ENCODE peak calls at places on chromosome 16, in six cellular contexts. One of them, this sample, is unnamed.

GRCh38 chr16:85475233-85475632 is 137.9 kb upstream of the GSE1 start:
- DNase-seq in lower leg skin: no peak
- DNase-seq in mesothelial cell of epicardium: no peak
- DNase-seq in AG09309: no peak
- DNase-seq in left ventricle myocardium inferior: no peak
- DNase-seq in SK-N-SH: peak
- DNase-seq in this sample: no peak

GRCh38 chr16:69105501-69106361 is at the start of gene HAS3:
- DNase-seq in lower leg skin: no peak
- DNase-seq in mesothelial cell of epicardium: peak
- DNase-seq in SK-N-SH: peak
- DNase-seq in left ventricle myocardium inferior: peak
- DNase-seq in AG09309: peak
- DNase-seq in this sample: no peak

GRCh38 chr16:78684040-78684611 is 584.7 kb downstream of the WWOX start:
- DNase-seq in left ventricle myocardium inferior: peak
- DNase-seq in lower leg skin: peak
- DNase-seq in SK-N-SH: no peak
- DNase-seq in AG09309: no peak
- DNase-seq in mesothelial cell of epicardium: no peak
- DNase-seq in this sample: no peak

GRCh38 chr16:49465661-49466528 is 92.3 kb downstream of the C16orf78 start:
- DNase-seq in left ventricle myocardium inferior: no peak
- DNase-seq in lower leg skin: peak
- DNase-seq in AG09309: no peak
- DNase-seq in SK-N-SH: no peak
- DNase-seq in mesothelial cell of epicardium: no peak
- DNase-seq in this sample: peak

GRCh38 chr16:11609474-11610120 is 22.9 kb upstream of the LITAF start:
- DNase-seq in left ventricle myocardium inferior: no peak
- DNase-seq in lower leg skin: no peak
- DNase-seq in mesothelial cell of epicardium: no peak
- DNase-seq in SK-N-SH: no peak
- DNase-seq in AG09309: no peak
- DNase-seq in this sample: no peak

GRCh38 chr16:13036600-13036999 is 135.2 kb downstream of the SHISA9 start:
- DNase-seq in mesothelial cell of epicardium: peak
- DNase-seq in left ventricle myocardium inferior: peak
- DNase-seq in lower leg skin: no peak
- DNase-seq in AG09309: no peak
- DNase-seq in SK-N-SH: no peak
- DNase-seq in this sample: no peak

GRCh38 chr16:47073223-47074155 is 70.3 kb downstream of the NETO2 start:
- DNase-seq in left ventricle myocardium inferior: no peak
- DNase-seq in lower leg skin: no peak
- DNase-seq in SK-N-SH: no peak
- DNase-seq in AG09309: no peak
- DNase-seq in mesothelial cell of epicardium: no peak
- DNase-seq in this sample: no peak

GRCh38 chr16:31507929-31508705 is at the start of gene RUSF1:
- DNase-seq in AG09309: peak
- DNase-seq in left ventricle myocardium inferior: peak
- DNase-seq in lower leg skin: peak
- DNase-seq in SK-N-SH: peak
- DNase-seq in mesothelial cell of epicardium: peak
- DNase-seq in this sample: peak

GRCh38 chr16:20899503-20900298 is 457 bp downstream of the DCUN1D3 start:
- DNase-seq in lower leg skin: peak
- DNase-seq in left ventricle myocardium inferior: peak
- DNase-seq in SK-N-SH: peak
- DNase-seq in mesothelial cell of epicardium: no peak
- DNase-seq in AG09309: no peak
- DNase-seq in this sample: peak

GRCh38 chr16:69064164-69064563 is 41.3 kb upstream of the HAS3 start:
- DNase-seq in AG09309: no peak
- DNase-seq in mesothelial cell of epicardium: no peak
- DNase-seq in lower leg skin: no peak
- DNase-seq in SK-N-SH: no peak
- DNase-seq in left ventricle myocardium inferior: no peak
- DNase-seq in this sample: no peak

GRCh38 chr16:57091990-57092785 is at the start of gene CPNE2:
- DNase-seq in AG09309: no peak
- DNase-seq in lower leg skin: peak
- DNase-seq in mesothelial cell of epicardium: peak
- DNase-seq in SK-N-SH: peak
- DNase-seq in left ventricle myocardium inferior: peak
- DNase-seq in this sample: no peak

GRCh38 chr16:67504190-67505021 is 21.1 kb upstream of the AGRP start:
- DNase-seq in mesothelial cell of epicardium: no peak
- DNase-seq in SK-N-SH: no peak
- DNase-seq in lower leg skin: peak
- DNase-seq in left ventricle myocardium inferior: peak
- DNase-seq in AG09309: no peak
- DNase-seq in this sample: peak

GRCh38 chr16:75385507-75386152 is 47.7 kb downstream of the CFDP1 start:
- DNase-seq in lower leg skin: no peak
- DNase-seq in AG09309: peak
- DNase-seq in mesothelial cell of epicardium: no peak
- DNase-seq in SK-N-SH: peak
- DNase-seq in left ventricle myocardium inferior: no peak
- DNase-seq in this sample: no peak

GRCh38 chr16:67431077-67431804 is at the start of gene HSD11B2:
- DNase-seq in SK-N-SH: peak
- DNase-seq in mesothelial cell of epicardium: no peak
- DNase-seq in AG09309: no peak
- DNase-seq in lower leg skin: peak
- DNase-seq in left ventricle myocardium inferior: peak
- DNase-seq in this sample: no peak

GRCh38 chr16:75580-76501 is 2.2 kb upstream of the MPG start:
- DNase-seq in lower leg skin: peak
- DNase-seq in left ventricle myocardium inferior: peak
- DNase-seq in mesothelial cell of epicardium: no peak
- DNase-seq in AG09309: peak
- DNase-seq in SK-N-SH: peak
- DNase-seq in this sample: no peak

GRCh38 chr16:49336581-49336980 is 37.0 kb upstream of the C16orf78 start:
- DNase-seq in SK-N-SH: no peak
- DNase-seq in AG09309: no peak
- DNase-seq in mesothelial cell of epicardium: no peak
- DNase-seq in left ventricle myocardium inferior: no peak
- DNase-seq in lower leg skin: peak
- DNase-seq in this sample: no peak

GRCh38 chr16:72404299-72404698 is 232.3 kb upstream of the PMFBP1 start:
- DNase-seq in mesothelial cell of epicardium: no peak
- DNase-seq in left ventricle myocardium inferior: no peak
- DNase-seq in SK-N-SH: no peak
- DNase-seq in AG09309: no peak
- DNase-seq in lower leg skin: no peak
- DNase-seq in this sample: no peak

GRCh38 chr16:67378642-67379041 is 14.7 kb downstream of the TPPP3 start:
- DNase-seq in mesothelial cell of epicardium: no peak
- DNase-seq in lower leg skin: no peak
- DNase-seq in SK-N-SH: no peak
- DNase-seq in AG09309: no peak
- DNase-seq in left ventricle myocardium inferior: no peak
- DNase-seq in this sample: no peak

GRCh38 chr16:29963021-29963743 is 1.3 kb downstream of the TMEM219 start:
- DNase-seq in mesothelial cell of epicardium: no peak
- DNase-seq in AG09309: no peak
- DNase-seq in lower leg skin: peak
- DNase-seq in left ventricle myocardium inferior: no peak
- DNase-seq in SK-N-SH: no peak
- DNase-seq in this sample: no peak

GRCh38 chr16:65121870-65122723 is at the start of gene CDH11:
- DNase-seq in SK-N-SH: peak
- DNase-seq in left ventricle myocardium inferior: peak
- DNase-seq in AG09309: peak
- DNase-seq in lower leg skin: peak
- DNase-seq in mesothelial cell of epicardium: peak
- DNase-seq in this sample: no peak
- TF ChIP-seq CTCF in SK-N-SH: peak
- TF ChIP-seq CTCF in left ventricle myocardium inferior: peak
- TF ChIP-seq CTCF in AG09309: peak
- TF ChIP-seq CTCF in lower leg skin: no peak
- TF ChIP-seq CTCF in mesothelial cell of epicardium: peak
- TF ChIP-seq CTCF in this sample: no peak

GRCh38 chr16:28063047-28063521 is 430 bp downstream of the GSG1L start:
- DNase-seq in mesothelial cell of epicardium: no peak
- DNase-seq in AG09309: no peak
- DNase-seq in left ventricle myocardium inferior: no peak
- DNase-seq in SK-N-SH: peak
- DNase-seq in lower leg skin: no peak
- DNase-seq in this sample: no peak

GRCh38 chr16:28064150-28064549 is 636 bp upstream of the GSG1L start:
- DNase-seq in SK-N-SH: no peak
- DNase-seq in mesothelial cell of epicardium: no peak
- DNase-seq in AG09309: no peak
- DNase-seq in lower leg skin: no peak
- DNase-seq in left ventricle myocardium inferior: no peak
- DNase-seq in this sample: no peak

GRCh38 chr16:28062261-28063046 is 1.1 kb downstream of the GSG1L start:
- DNase-seq in AG09309: no peak
- DNase-seq in SK-N-SH: peak
- DNase-seq in left ventricle myocardium inferior: no peak
- DNase-seq in mesothelial cell of epicardium: no peak
- DNase-seq in lower leg skin: no peak
- DNase-seq in this sample: no peak

GRCh38 chr16:28064706-28065249 is 1.3 kb upstream of the GSG1L start:
- DNase-seq in mesothelial cell of epicardium: no peak
- DNase-seq in lower leg skin: no peak
- DNase-seq in SK-N-SH: no peak
- DNase-seq in AG09309: no peak
- DNase-seq in left ventricle myocardium inferior: no peak
- DNase-seq in this sample: no peak

GRCh38 chr16:28063611-28064061 is at the start of gene GSG1L:
- DNase-seq in lower leg skin: no peak
- DNase-seq in left ventricle myocardium inferior: no peak
- DNase-seq in SK-N-SH: peak
- DNase-seq in AG09309: no peak
- DNase-seq in mesothelial cell of epicardium: no peak
- DNase-seq in this sample: no peak
- TF ChIP-seq CTCF in lower leg skin: no peak
- TF ChIP-seq CTCF in left ventricle myocardium inferior: peak
- TF ChIP-seq CTCF in SK-N-SH: no peak
- TF ChIP-seq CTCF in AG09309: no peak
- TF ChIP-seq CTCF in mesothelial cell of epicardium: no peak
- TF ChIP-seq CTCF in this sample: no peak

GRCh38 chr16:54313789-54314188 is 27.2 kb upstream of the IRX3 start:
- DNase-seq in left ventricle myocardium inferior: no peak
- DNase-seq in SK-N-SH: no peak
- DNase-seq in mesothelial cell of epicardium: no peak
- DNase-seq in lower leg skin: no peak
- DNase-seq in AG09309: no peak
- DNase-seq in this sample: no peak
- TF ChIP-seq CTCF in left ventricle myocardium inferior: no peak
- TF ChIP-seq CTCF in SK-N-SH: no peak
- TF ChIP-seq CTCF in mesothelial cell of epicardium: no peak
- TF ChIP-seq CTCF in lower leg skin: no peak
- TF ChIP-seq CTCF in AG09309: no peak
- TF ChIP-seq CTCF in this sample: no peak

GRCh38 chr16:23506606-23506994 is 3.7 kb downstream of the GGA2 start:
- DNase-seq in SK-N-SH: no peak
- DNase-seq in lower leg skin: no peak
- DNase-seq in mesothelial cell of epicardium: no peak
- DNase-seq in left ventricle myocardium inferior: no peak
- DNase-seq in AG09309: no peak
- DNase-seq in this sample: no peak

GRCh38 chr16:23504453-23505179 is 5.7 kb downstream of the GGA2 start:
- DNase-seq in SK-N-SH: peak
- DNase-seq in left ventricle myocardium inferior: no peak
- DNase-seq in AG09309: peak
- DNase-seq in mesothelial cell of epicardium: no peak
- DNase-seq in lower leg skin: peak
- DNase-seq in this sample: peak

GRCh38 chr16:23505180-23505665 is 5.1 kb downstream of the GGA2 start:
- DNase-seq in SK-N-SH: no peak
- DNase-seq in lower leg skin: no peak
- DNase-seq in left ventricle myocardium inferior: no peak
- DNase-seq in mesothelial cell of epicardium: no peak
- DNase-seq in AG09309: no peak
- DNase-seq in this sample: no peak

GRCh38 chr16:23504076-23504452 is 6.2 kb downstream of the GGA2 start:
- DNase-seq in left ventricle myocardium inferior: no peak
- DNase-seq in mesothelial cell of epicardium: no peak
- DNase-seq in AG09309: peak
- DNase-seq in lower leg skin: peak
- DNase-seq in SK-N-SH: no peak
- DNase-seq in this sample: no peak

GRCh38 chr16:23505942-23506605 is 4.2 kb downstream of the GGA2 start:
- DNase-seq in lower leg skin: no peak
- DNase-seq in SK-N-SH: no peak
- DNase-seq in left ventricle myocardium inferior: no peak
- DNase-seq in mesothelial cell of epicardium: no peak
- DNase-seq in AG09309: no peak
- DNase-seq in this sample: no peak
- TF ChIP-seq CTCF in lower leg skin: no peak
- TF ChIP-seq CTCF in SK-N-SH: peak
- TF ChIP-seq CTCF in left ventricle myocardium inferior: no peak
- TF ChIP-seq CTCF in mesothelial cell of epicardium: no peak
- TF ChIP-seq CTCF in AG09309: no peak
- TF ChIP-seq CTCF in this sample: no peak

DNA sequence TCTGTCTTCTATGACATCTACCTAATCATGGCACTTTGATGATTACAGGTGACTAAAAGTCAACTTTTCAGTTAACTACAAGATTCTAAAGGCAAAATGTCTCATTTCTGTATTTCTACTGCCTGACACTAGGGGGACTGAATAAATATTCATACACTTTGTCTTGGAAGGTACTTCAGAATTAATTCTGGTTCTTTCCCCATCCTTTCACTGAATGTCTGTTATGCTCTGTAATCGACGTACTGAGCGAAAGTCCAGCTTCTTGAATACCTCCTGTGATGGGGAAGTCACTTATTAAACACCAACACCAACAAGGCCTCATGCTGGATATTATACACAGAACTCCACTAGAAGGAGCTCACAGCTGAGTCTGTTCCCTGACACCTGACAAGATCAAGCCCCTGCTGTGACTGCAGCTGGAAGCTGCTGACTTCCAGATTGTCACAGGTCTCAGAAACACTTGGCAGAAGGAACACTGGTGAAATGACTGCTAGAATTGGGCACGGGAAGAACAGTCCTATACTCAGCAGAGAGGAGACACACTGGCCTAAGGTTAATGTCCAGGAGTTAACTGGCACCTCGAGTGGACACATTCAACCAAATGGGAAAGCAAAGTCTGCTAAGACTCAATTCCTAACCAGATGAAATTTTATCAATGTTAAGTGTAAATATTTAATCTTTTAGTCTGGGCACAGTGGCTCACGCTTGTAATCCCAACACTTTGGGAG is 31.9 kb downstream of the CMC2 start:
- DNase-seq in lower leg skin: no peak
- DNase-seq in AG09309: no peak
- DNase-seq in mesothelial cell of epicardium: no peak
- DNase-seq in left ventricle myocardium inferior: no peak
- DNase-seq in SK-N-SH: no peak
- DNase-seq in this sample: no peak
- TF ChIP-seq CTCF in lower leg skin: no peak
- TF ChIP-seq CTCF in AG09309: no peak
- TF ChIP-seq CTCF in mesothelial cell of epicardium: peak
- TF ChIP-seq CTCF in left ventricle myocardium inferior: no peak
- TF ChIP-seq CTCF in SK-N-SH: peak
- TF ChIP-seq CTCF in this sample: peak

This sample was measured in natural killer cell.